ENCODE peak calls at places on chromosomes 3 and 15, in seven cellular contexts. D is stomach, I is upper lobe of left lung, W is GM23338, R is Panc1, P is H1, B is breast epithelium. Y is an unnamed sample.

GRCh38 chr3:125107384-125107783 is 51.6 kb upstream of the HEG1 start:
- DNase-seq in D (no peak), I (no peak), W (no peak), R (no peak), P (no peak), B (no peak), Y (no peak)

GRCh38 chr3:189710620-189711388 is 79.6 kb downstream of the TP63 start:
- DNase-seq in D (no peak), I (peak; percentile 23), W (peak; percentile 43), R (peak; percentile 81), P (no peak), B (no peak), Y (peak; percentile 72)

GRCh38 chr3:9420850-9421549 is 23.6 kb downstream of the SETD5 start:
- DNase-seq in D (no peak), I (no peak), W (no peak), R (no peak), P (no peak), B (no peak), Y (no peak)

GRCh38 chr3:25834346-25834745 is 44.5 kb downstream of the OXSM start:
- DNase-seq in D (no peak), I (no peak), W (no peak), R (no peak), P (no peak), B (no peak), Y (no peak)

GRCh38 chr3:138945646-138946553 is 1.0 kb downstream of the FOXL2 start:
- DNase-seq in D (peak; percentile 26), I (no peak), W (peak; percentile 68), R (no peak), P (peak; percentile 75), B (no peak), Y (no peak)

GRCh38 chr15:81288040-81288439 is 35.9 kb downstream of the STARD5 start:
- DNase-seq in D (no peak), I (no peak), W (no peak), R (no peak), P (no peak), B (no peak), Y (no peak)

GRCh38 chr3:25306066-25306465 is 122.0 kb upstream of the RARB start:
- DNase-seq in D (no peak), I (no peak), W (no peak), R (no peak), P (no peak), B (no peak), Y (no peak)

GRCh38 chr15:30649952-30650929 is 24.3 kb downstream of the ARHGAP11B start:
- DNase-seq in D (no peak), I (no peak), W (no peak), R (no peak), P (no peak), B (no peak), Y (no peak)

GRCh38 chr15:78907577-78907976 is 34.9 kb downstream of the MORF4L1 start:
- DNase-seq in D (no peak), I (no peak), W (peak; percentile 90), R (no peak), P (peak; percentile 54), B (no peak), Y (no peak)

GRCh38 chr15:100570735-100571363 is 31.1 kb downstream of the LINS1 start:
- DNase-seq in D (no peak), I (no peak), W (no peak), R (no peak), P (no peak), B (no peak), Y (no peak)

GRCh38 chr3:72300621-72301020 is 515.7 kb upstream of the PROK2 start:
- DNase-seq in D (no peak), I (no peak), W (no peak), R (no peak), P (no peak), B (no peak), Y (no peak)

GRCh38 chr3:19866751-19867347 is 67.2 kb downstream of the EFHB start:
- DNase-seq in D (peak; percentile 37), I (no peak), W (peak; percentile 80), R (peak; percentile 27), P (peak; percentile 79), B (no peak), Y (no peak)

GRCh38 chr15:25243800-25244097 is 195.1 kb downstream of the UBE3A start:
- DNase-seq in D (no peak), I (peak; percentile 8), W (no peak), R (no peak), P (no peak), B (peak; percentile 19), Y (no peak)

GRCh38 chr3:119695480-119695879 is 7.3 kb upstream of the CFAP91 start:
- DNase-seq in D (no peak), I (no peak), W (peak; percentile 47), R (no peak), P (no peak), B (no peak), Y (no peak)

GRCh38 chr3:806006-806405 is 286.8 kb upstream of the CNTN6 start:
- DNase-seq in D (no peak), I (no peak), W (no peak), R (no peak), P (no peak), B (no peak), Y (no peak)

GRCh38 chr15:68385671-68386586 is 46.0 kb downstream of the ITGA11 start:
- DNase-seq in D (peak; percentile 5), I (no peak), W (no peak), R (no peak), P (peak; percentile 30), B (no peak), Y (peak; percentile 39)

GRCh38 chr15:101725073-101725472 is 800 bp upstream of the TARS3 start:
- DNase-seq in D (no peak), I (no peak), W (no peak), R (no peak), P (no peak), B (no peak), Y (no peak)

GRCh38 chr15:60563539-60564404 is 84.8 kb upstream of the ICE2 start:
- DNase-seq in D (no peak), I (no peak), W (no peak), R (no peak), P (no peak), B (no peak), Y (no peak)

GRCh38 chr15:71480566-71480965 is 329.8 kb upstream of the NR2E3 start:
- DNase-seq in D (no peak), I (no peak), W (no peak), R (no peak), P (no peak), B (no peak), Y (no peak)
- TF ChIP-seq POLR2AphosphoS5 in D (no peak), I (no peak), W (no peak), R (no peak), P (no peak), B (no peak), Y (no peak)

GRCh38 chr3:169660709-169661566 is 2.6 kb downstream of the MECOM start:
- DNase-seq in D (peak; percentile 59), I (peak; percentile 49), W (peak; percentile 53), R (no peak), P (peak; percentile 52), B (no peak), Y (no peak)

GRCh38 chr3:169661567-169662214 is 1.8 kb downstream of the MECOM start:
- DNase-seq in D (peak; percentile 60), I (peak; percentile 53), W (peak; percentile 43), R (no peak), P (peak; percentile 68), B (no peak), Y (no peak)

GRCh38 chr3:169658311-169658931 is 5.1 kb downstream of the MECOM start:
- DNase-seq in D (peak; percentile 52), I (peak; percentile 36), W (peak; percentile 57), R (no peak), P (peak; percentile 69), B (no peak), Y (no peak)

GRCh38 chr3:169659096-169659521 is 4.4 kb downstream of the MECOM start:
- DNase-seq in D (peak; percentile 48), I (peak; percentile 50), W (peak; percentile 62), R (no peak), P (peak; percentile 54), B (no peak), Y (no peak)

DNA sequence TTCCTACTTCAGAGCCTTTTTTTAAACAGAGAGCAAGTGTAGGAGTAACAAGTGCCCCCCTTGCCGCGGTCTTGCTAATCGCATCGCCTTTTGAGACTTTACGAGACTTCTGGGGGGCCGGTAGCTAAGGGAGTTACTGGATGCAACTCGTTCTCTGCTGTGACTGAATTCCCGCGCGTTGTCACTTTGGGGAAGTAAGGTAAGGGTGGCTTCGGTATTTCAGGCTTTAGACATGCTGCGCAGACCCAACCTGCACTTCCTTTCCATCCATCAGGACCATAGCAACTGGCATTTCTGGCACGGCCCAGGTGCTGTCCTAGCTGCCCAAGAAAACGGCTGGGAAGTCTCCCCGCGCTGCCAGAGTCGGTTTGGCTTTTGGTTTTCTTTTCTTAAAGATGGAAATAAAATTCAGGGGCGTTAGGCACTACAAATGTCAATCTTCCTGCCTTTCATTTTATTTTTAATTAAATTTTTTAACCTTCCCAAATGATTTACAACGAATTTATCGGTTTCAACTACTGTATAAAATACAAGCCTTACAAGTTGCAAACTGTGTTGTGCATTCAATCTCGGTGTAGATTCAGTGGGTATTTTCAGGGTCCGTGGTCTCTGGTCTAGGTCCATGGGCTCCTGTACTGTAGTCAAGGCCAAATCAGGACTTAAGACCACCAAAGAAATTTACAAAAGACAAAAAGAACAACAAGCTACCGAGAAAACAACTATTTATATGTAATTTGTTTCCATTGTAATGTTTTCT is 3.5 kb downstream of the MECOM start:
- DNase-seq in D (peak; percentile 61), I (no peak), W (peak; percentile 71), R (no peak), P (peak; percentile 54), B (no peak), Y (no peak)
- TF ChIP-seq POLR2AphosphoS5 in D (no peak), I (peak; percentile 21), W (no peak), R (no peak), P (no peak), B (no peak), Y (no peak)

DNA sequence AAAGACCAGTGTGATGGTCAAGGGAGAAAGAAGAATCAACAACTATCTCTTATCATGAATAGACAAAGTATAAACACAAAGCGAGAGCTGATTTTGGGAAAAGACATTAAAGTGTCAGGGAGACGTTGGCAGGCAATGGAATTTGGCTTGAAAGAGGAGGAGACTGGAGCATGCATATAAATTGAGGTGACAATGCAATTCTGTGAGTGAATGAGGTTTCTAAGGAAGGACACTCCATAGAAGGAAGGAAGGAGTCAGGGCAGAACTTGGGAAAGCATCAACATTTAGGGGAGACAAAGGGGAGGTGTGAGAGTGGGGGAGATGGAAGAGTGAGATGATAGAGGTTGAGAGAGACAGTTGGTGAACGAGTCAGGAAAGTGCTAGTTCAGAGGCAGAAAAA is 543.0 kb upstream of the TBL1XR1 start:
- DNase-seq in D (no peak), I (no peak), W (peak; percentile 9), R (no peak), P (no peak), B (no peak), Y (no peak)
- TF ChIP-seq POLR2AphosphoS5 in D (no peak), I (no peak), W (no peak), R (no peak), P (no peak), B (no peak), Y (peak; percentile 37)

DNA sequence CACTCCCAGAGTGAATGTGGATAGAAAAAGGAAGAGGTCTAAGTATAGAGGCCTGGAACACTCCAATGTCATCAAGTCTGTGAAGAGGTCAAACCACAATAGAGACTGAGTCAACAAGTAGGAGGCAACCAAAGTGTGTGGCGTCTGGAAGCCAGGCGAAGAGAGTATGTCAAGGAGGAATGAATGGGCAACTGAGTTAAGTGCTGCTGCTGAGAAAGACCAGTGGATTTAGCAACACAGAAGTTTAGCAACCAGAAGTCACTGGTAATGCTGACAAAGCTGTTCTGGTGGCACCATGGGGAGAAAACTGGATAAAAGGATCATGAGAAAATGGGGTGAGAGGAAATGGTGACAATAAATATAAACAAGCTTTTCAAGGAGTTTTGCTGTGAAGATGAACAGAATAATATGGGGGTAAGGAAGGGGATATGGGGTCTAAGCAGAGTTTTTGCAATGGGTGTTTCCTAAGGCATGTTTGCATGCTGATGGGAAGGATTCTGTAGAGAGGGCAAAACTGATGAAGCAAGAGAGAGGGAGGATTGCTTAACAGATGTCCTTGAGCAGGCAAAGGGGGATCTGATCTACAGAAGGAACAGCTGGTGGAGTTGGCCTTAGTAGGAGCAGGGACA is 38.4 kb downstream of the PCOLCE2 start:
- DNase-seq in D (peak; percentile 42), I (peak; percentile 86), W (no peak), R (peak; percentile 56), P (no peak), B (no peak), Y (no peak)
- TF ChIP-seq POLR2AphosphoS5 in D (no peak), I (peak; percentile 55), W (no peak), R (no peak), P (no peak), B (no peak), Y (no peak)